ENCODE peak calls at places on chromosomes 13 and 19, in nine cellular contexts. J is HCT116, Q is IMR-90, X is fibroblast of lung, L is GM23248, C is Karpas-422, V is astrocyte, I is PC-9, U is keratinocyte. T is an unnamed sample. For H4K20me1, the result is how much of the 10 kb centered on the place peaks cover.

GRCh38 chr19:38736413-38737280 is 7.6 kb downstream of the CAPN12 start:
- DNase-seq in J (peak), Q (no peak), X (peak), L (peak), C (peak), V (no peak), I (peak), U (no peak), T (peak)

GRCh38 chr19:10553943-10554381 is 10.3 kb downstream of the ATG4D start:
- DNase-seq in J (no peak), Q (no peak), X (no peak), L (no peak), C (no peak), V (no peak), I (no peak), U (peak), T (peak)

GRCh38 chr13:35814573-35814972 is 316.6 kb downstream of the DCLK1 start:
- DNase-seq in J (no peak), Q (no peak), X (no peak), L (no peak), C (no peak), V (no peak), I (no peak), U (no peak), T (no peak)

GRCh38 chr13:93180376-93180966 is 46.1 kb upstream of the GPC6 start:
- DNase-seq in J (no peak), Q (peak), X (peak), L (peak), C (no peak), V (peak), I (no peak), U (no peak), T (no peak)

GRCh38 chr13:42702726-42703125 is 78.7 kb upstream of the FAM216B start:
- DNase-seq in J (no peak), Q (no peak), X (peak), L (no peak), C (no peak), V (peak), I (no peak), U (no peak), T (no peak)

GRCh38 chr19:51366999-51367564 is 894 bp upstream of the ETFB start:
- DNase-seq in J (no peak), Q (no peak), X (no peak), L (peak), C (peak), V (no peak), I (no peak), U (no peak), T (peak)

GRCh38 chr13:102945324-102945815 is 99.5 kb downstream of the ERCC5 start:
- DNase-seq in J (no peak), Q (no peak), X (no peak), L (no peak), C (no peak), V (no peak), I (no peak), U (no peak), T (no peak)

GRCh38 chr13:110519506-110519905 is 42.0 kb downstream of the RAB20 start:
- DNase-seq in J (no peak), Q (no peak), X (no peak), L (no peak), C (no peak), V (no peak), I (no peak), U (no peak), T (no peak)

GRCh38 chr13:99151516-99151915 is 49.1 kb upstream of the UBAC2 start:
- DNase-seq in J (peak), Q (peak), X (peak), L (peak), C (no peak), V (peak), I (peak), U (peak), T (no peak)

GRCh38 chr19:2330632-2331284 is 2.3 kb downstream of the SPPL2B start:
- DNase-seq in J (no peak), Q (no peak), X (no peak), L (no peak), C (no peak), V (no peak), I (no peak), U (no peak), T (no peak)

GRCh38 chr13:104143760-104144406 is 1077.7 kb upstream of the SLC10A2 start:
- DNase-seq in J (no peak), Q (no peak), X (peak), L (no peak), C (no peak), V (peak), I (no peak), U (no peak), T (no peak)

GRCh38 chr13:59744747-59745394 is 418.9 kb downstream of the DIAPH3 start:
- DNase-seq in J (no peak), Q (peak), X (no peak), L (peak), C (no peak), V (no peak), I (no peak), U (no peak), T (no peak)

GRCh38 chr13:29454931-29455481 is 140.5 kb downstream of the SLC7A1 start:
- DNase-seq in J (peak), Q (peak), X (peak), L (peak), C (peak), V (no peak), I (peak), U (peak), T (peak)

GRCh38 chr13:34416833-34417425 is 525.1 kb upstream of the NBEA start:
- DNase-seq in J (no peak), Q (peak), X (peak), L (peak), C (no peak), V (peak), I (no peak), U (no peak), T (no peak)

GRCh38 chr19:4794971-4795370 is 3.4 kb downstream of the FEM1A start:
- DNase-seq in J (no peak), Q (no peak), X (no peak), L (no peak), C (no peak), V (no peak), I (no peak), U (no peak), T (no peak)

GRCh38 chr19:1884719-1885334 is 469 bp downstream of the ABHD17A start:
- DNase-seq in J (no peak), Q (no peak), X (no peak), L (peak), C (peak), V (no peak), I (no peak), U (no peak), T (peak)

GRCh38 chr13:108005231-108005630 is 210.1 kb downstream of the LIG4 start:
- DNase-seq in J (no peak), Q (no peak), X (no peak), L (no peak), C (no peak), V (no peak), I (no peak), U (no peak), T (no peak)

GRCh38 chr19:52343548-52343947 is 7.5 kb downstream of the ZNF610 start:
- DNase-seq in J (peak), Q (peak), X (peak), L (peak), C (peak), V (peak), I (peak), U (no peak), T (peak)

GRCh38 chr19:15403151-15403531 is 15.6 kb downstream of the AKAP8L start:
- DNase-seq in J (no peak), Q (no peak), X (no peak), L (no peak), C (no peak), V (no peak), I (no peak), U (no peak), T (no peak)

GRCh38 chr13:112849500-112849899 is 119.5 kb upstream of the MCF2L start:
- DNase-seq in J (no peak), Q (peak), X (peak), L (no peak), C (no peak), V (peak), I (no peak), U (no peak), T (peak)

GRCh38 chr19:17965370-17966114 is 1.4 kb upstream of the KCNN1 start:
- DNase-seq in J (no peak), Q (no peak), X (no peak), L (no peak), C (no peak), V (no peak), I (no peak), U (no peak), T (no peak)

GRCh38 chr19:55455576-55456235 is 5.7 kb downstream of the ISOC2 start:
- DNase-seq in J (no peak), Q (no peak), X (no peak), L (no peak), C (no peak), V (no peak), I (no peak), U (no peak), T (no peak)

GRCh38 chr13:93771782-93772181 is 545.2 kb downstream of the GPC6 start:
- DNase-seq in J (no peak), Q (peak), X (peak), L (peak), C (no peak), V (peak), I (no peak), U (no peak), T (no peak)

GRCh38 chr19:9862897-9863296 is 27.8 kb downstream of the PIN1 start:
- DNase-seq in J (no peak), Q (no peak), X (no peak), L (no peak), C (no peak), V (no peak), I (no peak), U (no peak), T (no peak)

GRCh38 chr13:44317752-44318550 is 55.7 kb upstream of the SERP2 start:
- DNase-seq in J (no peak), Q (peak), X (peak), L (peak), C (no peak), V (peak), I (no peak), U (no peak), T (no peak)

GRCh38 chr13:48066310-48066989 is 28.5 kb downstream of the MED4 start:
- DNase-seq in J (no peak), Q (peak), X (peak), L (peak), C (no peak), V (peak), I (no peak), U (peak), T (no peak)

GRCh38 chr19:6678690-6679109 is 8.7 kb upstream of the TNFSF14 start:
- DNase-seq in J (no peak), Q (no peak), X (peak), L (peak), C (no peak), V (peak), I (no peak), U (no peak), T (no peak)

GRCh38 chr19:6250909-6251308 is 28.9 kb downstream of the MLLT1 start:
- DNase-seq in J (no peak), Q (no peak), X (no peak), L (no peak), C (no peak), V (no peak), I (no peak), U (no peak), T (no peak)

GRCh38 chr19:2337329-2337707 is 8.8 kb downstream of the SPPL2B start:
- DNase-seq in J (no peak), Q (peak), X (peak), L (peak), C (no peak), V (peak), I (no peak), U (no peak), T (no peak)

GRCh38 chr19:38399537-38399936 is 3.4 kb upstream of the FAM98C start:
- DNase-seq in J (no peak), Q (no peak), X (no peak), L (no peak), C (no peak), V (no peak), I (no peak), U (no peak), T (no peak)

GRCh38 chr19:3284759-3285646 is 60.5 kb downstream of the CELF5 start:
- DNase-seq in J (peak), Q (peak), X (peak), L (peak), C (peak), V (peak), I (peak), U (peak), T (peak)

GRCh38 chr13:101382086-101382485 is 34.2 kb downstream of the NALCN start:
- DNase-seq in J (no peak), Q (no peak), X (no peak), L (no peak), C (no peak), V (no peak), I (no peak), U (no peak), T (no peak)

GRCh38 chr13:101700598-101700997 is 248.1 kb downstream of the ITGBL1 start:
- DNase-seq in J (no peak), Q (no peak), X (peak), L (peak), C (no peak), V (peak), I (no peak), U (no peak), T (no peak)

GRCh38 chr13:48908381-48909087 is 67.2 kb upstream of the FNDC3A start:
- DNase-seq in J (no peak), Q (peak), X (peak), L (peak), C (no peak), V (peak), I (no peak), U (no peak), T (no peak)

GRCh38 chr13:38686635-38687245 is at the start of gene FREM2:
- DNase-seq in J (no peak), Q (no peak), X (peak), L (peak), C (no peak), V (peak), I (peak), U (no peak), T (no peak)

GRCh38 chr13:38687246-38688229 is 661 bp downstream of the FREM2 start:
- DNase-seq in J (no peak), Q (no peak), X (peak), L (peak), C (no peak), V (peak), I (peak), U (no peak), T (no peak)

GRCh38 chr13:38688674-38689073 is 1.8 kb downstream of the FREM2 start:
- DNase-seq in J (no peak), Q (no peak), X (no peak), L (no peak), C (no peak), V (no peak), I (no peak), U (no peak), T (no peak)

GRCh38 chr13:38684714-38685113 is 2.2 kb upstream of the FREM2 start:
- DNase-seq in J (no peak), Q (no peak), X (no peak), L (no peak), C (no peak), V (no peak), I (no peak), U (no peak), T (no peak)

GRCh38 chr13:38685974-38686571 is 804 bp upstream of the FREM2 start:
- DNase-seq in J (no peak), Q (no peak), X (peak), L (peak), C (no peak), V (peak), I (peak), U (no peak), T (no peak)
- H3K4me3 ChIP-seq in J (no peak), Q (no peak), X (no peak), L (peak), C (no peak), V (peak), I (peak), U (peak), T (no peak)

DNA sequence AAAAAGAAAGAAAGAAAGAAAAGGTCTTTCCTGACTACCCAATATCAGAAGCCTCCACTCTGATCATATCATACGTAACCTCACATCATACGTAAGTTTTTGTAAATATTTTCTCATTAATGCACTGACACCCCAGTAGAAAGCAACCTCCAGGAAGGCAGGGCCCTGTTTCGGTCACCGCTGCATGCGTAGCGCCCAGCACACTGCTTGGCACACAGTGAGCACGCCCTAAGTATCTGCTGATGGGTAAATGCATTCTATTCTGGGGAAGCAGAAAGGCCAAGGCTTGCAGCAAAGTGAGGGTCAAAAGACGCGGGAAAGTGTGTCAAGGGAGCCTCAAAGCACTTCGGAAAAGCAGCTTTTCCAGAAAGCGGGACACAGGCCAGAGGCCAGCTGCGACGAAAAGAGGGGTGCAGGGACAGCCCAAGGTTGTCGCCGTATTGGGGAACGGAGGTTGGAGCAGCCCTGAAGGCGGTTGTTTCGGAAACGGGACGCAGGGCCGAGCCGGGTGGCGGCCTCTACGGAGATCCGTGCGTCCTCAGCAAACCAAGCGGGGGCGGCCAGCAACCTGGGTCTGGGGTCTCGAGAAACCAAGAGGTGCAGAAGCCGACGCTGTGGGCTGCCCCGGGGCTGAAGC is 466 bp downstream of the SUGP1 start:
- DNase-seq in J (no peak), Q (no peak), X (no peak), L (peak), C (peak), V (no peak), I (no peak), U (no peak), T (peak)
- H4K20me1 ChIP-seq in J (under half), Q (under half), X (under half), L (under half), C (under half), V (under half), I (under half), U (under half), T (under half)

DNA sequence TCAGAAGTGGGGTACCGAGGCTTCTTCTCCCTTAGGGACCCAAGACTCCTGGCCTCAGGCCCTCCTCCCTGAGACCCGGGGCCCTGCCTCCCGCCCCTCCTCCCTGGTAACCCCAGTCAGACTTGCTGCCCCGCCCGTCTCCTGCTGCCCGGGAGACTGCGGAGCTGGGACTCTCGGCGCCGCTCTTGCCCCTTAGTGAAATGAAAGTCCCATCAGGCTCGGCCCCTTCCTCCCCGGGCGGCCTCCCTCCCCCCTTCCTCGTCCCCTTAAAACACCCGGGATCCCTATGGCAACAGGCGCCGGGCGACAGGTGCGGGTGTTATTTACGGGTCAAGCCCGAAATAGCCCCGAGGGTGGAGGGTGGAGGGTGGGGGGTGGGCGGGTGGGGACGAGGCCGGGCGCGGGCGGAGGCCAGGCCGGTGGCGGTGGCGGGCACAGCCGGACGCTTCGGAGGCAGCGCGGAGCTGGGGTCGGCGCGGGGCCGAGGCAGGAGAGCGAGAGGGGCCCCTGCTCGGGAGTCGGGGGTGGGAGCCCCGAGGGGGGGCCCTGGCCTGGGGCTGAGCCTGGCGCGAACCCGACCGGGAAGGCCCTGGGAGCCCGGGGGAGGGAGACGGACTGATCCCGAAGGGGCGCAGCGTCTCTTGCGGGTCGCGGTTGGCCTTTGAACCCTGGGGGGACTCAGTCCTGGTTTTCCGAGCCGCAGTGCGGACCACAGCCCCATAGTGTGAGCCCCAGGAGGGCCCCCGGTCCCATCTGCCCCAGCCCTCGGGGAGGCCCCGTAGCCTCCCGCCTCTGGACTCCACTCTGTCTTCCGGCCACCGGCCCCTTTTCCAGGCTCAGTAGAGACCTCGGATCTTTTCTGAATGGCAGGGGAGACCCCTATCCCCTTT is at the start of gene CACNG6:
- DNase-seq in J (no peak), Q (no peak), X (peak), L (peak), C (no peak), V (no peak), I (peak), U (no peak), T (peak)
- H3K4me3 ChIP-seq in J (no peak), Q (peak), X (peak), L (no peak), C (no peak), V (no peak), I (peak), U (no peak), T (peak)

GRCh38 chr13:27961227-27962085 is 7.7 kb downstream of the CDX2 start:
- DNase-seq in J (no peak), Q (no peak), X (no peak), L (no peak), C (no peak), V (no peak), I (no peak), U (no peak), T (no peak)
- H4K20me1 ChIP-seq in J (under half), Q (under half), X (under half), L (under half), C (under half), V (under half), I (under half), U (under half), T (under half)

DNA sequence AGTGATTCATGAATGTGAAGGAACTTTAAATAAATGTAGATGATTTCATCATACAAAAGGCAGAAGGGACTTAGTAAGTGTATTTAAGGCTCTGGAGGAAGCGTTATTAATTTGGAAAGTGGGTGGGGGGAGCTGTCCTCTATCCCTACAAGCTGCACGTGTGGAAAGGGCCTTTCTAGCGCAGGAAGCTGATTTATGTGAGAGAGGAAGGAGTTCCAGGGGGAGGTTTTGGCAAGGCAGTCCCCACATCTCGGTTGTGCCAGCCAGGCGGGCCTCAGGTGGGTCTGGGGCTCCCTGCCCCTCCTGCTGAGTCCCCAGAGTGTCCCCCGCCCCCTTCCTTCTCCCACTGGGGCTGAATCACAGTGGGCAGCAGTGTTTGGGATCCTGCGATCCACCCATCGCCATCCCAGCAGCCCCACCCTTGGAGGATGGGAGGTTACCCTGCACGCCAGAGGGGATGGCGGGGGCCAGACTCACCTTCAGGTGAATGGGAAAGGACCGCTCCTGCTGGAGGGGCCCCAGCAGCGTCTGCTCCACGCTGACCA is 709 bp downstream of the DLEU7 start:
- DNase-seq in J (no peak), Q (no peak), X (no peak), L (no peak), C (no peak), V (no peak), I (no peak), U (no peak), T (no peak)
- H3K4me3 ChIP-seq in J (no peak), Q (no peak), X (no peak), L (no peak), C (no peak), V (peak), I (no peak), U (no peak), T (no peak)

T was measured in OCI-LY7.